ENCODE peak calls at places on chromosomes 11 and 22, in six cellular contexts. H is K562, P is A549, L is HepG2, X is GM12878, F is endothelial cell of umbilical vein. C is an unnamed sample.

GRCh38 chr22:45202333-45203149 is 38.2 kb downstream of the KIAA0930 start:
- DNase-seq in H (no peak), P (no peak), L (no peak), X (no peak), F (no peak), C (no peak)

GRCh38 chr11:93756748-93757147 is 15.3 kb downstream of the C11orf54 start:
- DNase-seq in H (no peak), P (no peak), L (no peak), X (no peak), F (no peak), C (no peak)

GRCh38 chr11:279966-280761 is 2.0 kb downstream of the NLRP6 start:
- DNase-seq in H (no peak), P (peak), L (no peak), X (no peak), F (no peak), C (no peak)

GRCh38 chr11:64000026-64000739 is 13.9 kb downstream of the OTUB1 start:
- DNase-seq in H (no peak), P (no peak), L (no peak), X (no peak), F (peak), C (no peak)

GRCh38 chr11:74592063-74592440 is 330 bp upstream of the POLD3 start:
- DNase-seq in H (no peak), P (no peak), L (no peak), X (no peak), F (no peak), C (no peak)

GRCh38 chr22:30290318-30290678 is 993 bp upstream of the CASTOR1 start:
- DNase-seq in H (no peak), P (no peak), L (no peak), X (no peak), F (peak), C (peak)

GRCh38 chr11:57885298-57886035 is 123.9 kb downstream of the CTNND1 start:
- DNase-seq in H (no peak), P (peak), L (peak), X (no peak), F (peak), C (peak)

GRCh38 chr22:32202539-32203180 is 2.2 kb downstream of the RFPL2 start:
- DNase-seq in H (peak), P (peak), L (peak), X (no peak), F (peak), C (peak)

GRCh38 chr11:78798567-78799170 is 224.0 kb upstream of the NARS2 start:
- DNase-seq in H (peak), P (peak), L (peak), X (no peak), F (peak), C (peak)

GRCh38 chr11:33064033-33064825 is 24.9 kb downstream of the TCP11L1 start:
- DNase-seq in H (no peak), P (no peak), L (no peak), X (no peak), F (no peak), C (peak)

GRCh38 chr11:35875063-35875462 is 68.8 kb upstream of the LDLRAD3 start:
- DNase-seq in H (no peak), P (no peak), L (no peak), X (no peak), F (no peak), C (no peak)

GRCh38 chr11:96256604-96257003 is 86.4 kb downstream of the MAML2 start:
- DNase-seq in H (no peak), P (no peak), L (no peak), X (no peak), F (no peak), C (no peak)

GRCh38 chr22:25728064-25728463 is 13.9 kb upstream of the MYO18B start:
- DNase-seq in H (no peak), P (no peak), L (no peak), X (no peak), F (no peak), C (no peak)

GRCh38 chr11:30422828-30423648 is 100.1 kb downstream of the ARL14EP start:
- DNase-seq in H (no peak), P (no peak), L (no peak), X (no peak), F (no peak), C (no peak)

GRCh38 chr11:128741511-128741910 is 47.6 kb downstream of the FLI1 start:
- DNase-seq in H (no peak), P (no peak), L (no peak), X (no peak), F (no peak), C (no peak)

GRCh38 chr22:43889366-43890253 is 2.2 kb downstream of the PNPLA5 start:
- DNase-seq in H (no peak), P (peak), L (no peak), X (no peak), F (no peak), C (no peak)

GRCh38 chr11:7251836-7252682 is at the start of gene SYT9:
- DNase-seq in H (peak), P (peak), L (no peak), X (no peak), F (peak), C (no peak)

GRCh38 chr11:128503231-128503991 is 83.9 kb downstream of the ETS1 start:
- DNase-seq in H (no peak), P (no peak), L (no peak), X (no peak), F (peak), C (no peak)

GRCh38 chr22:46070722-46071450 is 79.4 kb upstream of the PPARA start:
- DNase-seq in H (no peak), P (peak), L (no peak), X (no peak), F (peak), C (peak)

GRCh38 chr11:128095459-128096096 is 491.8 kb downstream of the ETS1 start:
- DNase-seq in H (no peak), P (peak), L (no peak), X (no peak), F (peak), C (peak)

DNA sequence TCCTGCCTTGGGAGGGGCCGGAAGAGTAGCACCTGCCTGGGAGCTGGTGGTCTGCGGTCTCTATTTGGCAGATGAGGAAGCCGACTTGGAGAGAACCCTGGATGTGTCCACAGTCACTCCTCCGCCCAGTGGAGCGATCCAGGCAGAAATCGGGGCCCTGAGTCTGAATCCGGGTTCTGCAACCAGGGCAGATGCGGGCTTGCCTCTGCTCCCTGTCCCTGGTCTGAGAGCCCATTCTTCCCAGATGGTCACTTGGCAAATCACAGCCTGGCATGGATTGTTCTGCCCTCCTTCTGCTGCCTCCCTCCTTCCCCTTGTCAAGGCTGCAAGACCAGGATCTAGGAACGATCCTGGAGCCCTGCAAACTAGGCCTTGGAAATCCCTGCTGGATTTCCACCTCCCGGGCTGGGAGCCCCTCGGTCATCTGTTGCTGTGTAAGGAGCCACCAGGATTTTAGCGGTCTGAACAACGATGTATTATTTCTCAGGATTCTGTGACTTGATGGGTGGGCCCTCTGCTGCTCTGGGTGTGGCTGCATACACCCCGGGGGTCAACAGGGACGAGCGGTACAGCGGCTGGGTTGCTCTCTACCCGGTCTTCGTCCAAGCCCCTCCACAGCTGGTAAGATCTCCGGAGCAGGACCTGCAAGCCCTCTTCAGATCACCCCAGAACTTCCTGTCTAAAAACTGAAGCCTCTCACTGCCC is 2.0 kb upstream of the ASCL2 start:
- DNase-seq in H (no peak), P (no peak), L (no peak), X (no peak), F (no peak), C (no peak)
- TF ChIP-seq MAX in H (no peak), P (no peak), L (no peak), X (no peak), F (no peak), C (no peak)

DNA sequence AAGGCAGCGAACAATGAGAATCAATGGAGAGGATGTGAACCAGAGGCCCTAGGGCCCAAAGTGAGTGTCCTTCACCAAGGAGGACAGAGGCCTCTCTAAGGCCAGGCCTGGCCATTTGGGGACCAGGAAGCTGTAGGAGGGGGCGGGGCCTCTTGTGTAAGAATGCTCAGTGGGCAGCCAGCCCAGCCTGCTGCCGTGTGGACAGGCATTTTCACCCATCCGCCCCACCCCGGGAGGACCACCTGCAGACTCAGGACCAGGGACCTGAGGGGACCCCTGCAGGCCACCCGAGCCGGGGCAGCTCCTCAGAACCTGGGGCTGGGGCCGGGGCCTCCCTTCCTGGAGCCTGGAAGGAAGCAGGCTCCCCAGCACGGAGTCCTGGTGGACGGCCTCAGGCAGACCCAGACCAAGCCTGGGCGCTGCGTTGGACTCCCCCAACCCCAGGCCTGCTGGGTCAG is 1.7 kb upstream of the TRABD start:
- DNase-seq in H (no peak), P (peak), L (peak), X (no peak), F (no peak), C (no peak)
- H3K4me3 ChIP-seq in H (no peak), P (no peak), L (peak), X (no peak), F (no peak), C (no peak)

GRCh38 chr11:9672288-9672916 is 8.5 kb downstream of the SWAP70 start:
- DNase-seq in H (no peak), P (no peak), L (no peak), X (no peak), F (no peak), C (no peak)
- TF ChIP-seq MYC in H (no peak), P (no peak), L (no peak), X (no peak), F (no peak), C (no peak)

GRCh38 chr22:28395520-28395919 is 284.1 kb downstream of the TTC28 start:
- DNase-seq in H (no peak), P (no peak), L (no peak), X (no peak), F (no peak), C (no peak)

GRCh38 chr22:28398355-28398754 is 281.3 kb downstream of the TTC28 start:
- DNase-seq in H (no peak), P (no peak), L (no peak), X (no peak), F (no peak), C (no peak)

GRCh38 chr22:28397324-28397723 is 282.3 kb downstream of the TTC28 start:
- DNase-seq in H (no peak), P (no peak), L (no peak), X (no peak), F (no peak), C (no peak)

GRCh38 chr22:28394711-28395110 is 284.9 kb downstream of the TTC28 start:
- DNase-seq in H (no peak), P (no peak), L (no peak), X (no peak), F (peak), C (no peak)

DNA sequence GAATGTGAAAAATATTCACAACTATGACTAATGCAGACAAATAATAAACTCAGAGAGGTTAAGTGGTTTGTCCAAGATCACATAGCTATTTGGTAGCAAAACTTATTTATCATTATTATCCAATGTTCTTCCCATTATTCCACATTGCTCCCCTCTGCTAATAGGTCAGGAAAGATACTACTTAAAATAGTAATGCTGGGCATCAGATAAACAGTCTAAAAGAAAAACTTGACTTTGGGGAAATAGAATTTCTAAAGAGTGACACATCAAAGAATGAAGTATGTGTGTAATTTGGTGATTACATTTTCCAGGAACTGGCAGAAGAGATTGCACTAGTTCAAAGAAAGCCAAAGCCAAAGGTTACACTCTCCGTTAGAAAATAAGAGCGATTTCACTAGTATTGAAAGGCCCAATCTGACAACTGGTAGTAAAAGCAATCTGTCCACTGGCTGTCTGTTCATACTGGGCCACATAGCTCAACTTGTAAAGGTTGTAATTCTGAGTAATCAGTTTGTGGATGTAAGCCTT is 283.7 kb downstream of the TTC28 start:
- DNase-seq in H (no peak), P (peak), L (peak), X (no peak), F (peak), C (no peak)
- TF ChIP-seq MAX in H (no peak), P (no peak), L (no peak), X (no peak), F (no peak), C (no peak)

GRCh38 chr11:126636911-126637799 is 281.7 kb downstream of the ST3GAL4 start:
- DNase-seq in H (no peak), P (peak), L (no peak), X (no peak), F (no peak), C (no peak)

GRCh38 chr11:126637800-126638175 is 282.3 kb downstream of the ST3GAL4 start:
- DNase-seq in H (no peak), P (no peak), L (no peak), X (no peak), F (no peak), C (no peak)

GRCh38 chr11:126640186-126640585 is 284.7 kb downstream of the ST3GAL4 start:
- DNase-seq in H (no peak), P (no peak), L (no peak), X (no peak), F (no peak), C (no peak)

GRCh38 chr11:126635511-126635910 is 280.0 kb downstream of the ST3GAL4 start:
- DNase-seq in H (no peak), P (no peak), L (no peak), X (no peak), F (no peak), C (no peak)

DNA sequence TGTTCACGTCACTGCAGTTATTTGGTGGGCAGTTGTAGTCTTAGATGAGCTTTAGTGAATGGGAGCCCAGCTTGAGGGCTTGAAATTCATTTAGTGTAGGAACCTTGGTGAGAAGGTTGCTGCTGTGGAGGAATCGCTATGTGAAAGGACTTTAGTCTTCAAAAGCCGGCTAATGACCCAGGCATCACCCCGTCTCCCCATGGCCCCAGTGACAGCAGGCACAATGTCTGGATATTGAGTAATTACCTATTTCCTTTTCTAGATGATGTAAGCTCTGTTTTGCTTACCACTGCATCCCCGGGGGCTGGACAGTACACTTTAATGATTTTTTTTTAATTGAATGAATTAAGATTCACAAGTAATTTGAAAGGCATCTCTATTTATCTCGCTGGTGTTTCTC is 283.2 kb downstream of the ST3GAL4 start:
- DNase-seq in H (no peak), P (no peak), L (no peak), X (no peak), F (no peak), C (no peak)
- H3K4me3 ChIP-seq in H (no peak), P (no peak), L (no peak), X (no peak), F (no peak), C (no peak)

C was measured in NB4.